ENCODE peak calls at places on chromosomes 6 and 20, in six cellular contexts. X is pons, I is ELR, G is NCI-H1694 treated with DMSO at 0.1 percent for 48 hours, A is AG20443, B is NCI-H1417. Q is an unnamed sample.

GRCh38 chr6:36769676-36770499 is 69.4 kb downstream of the CPNE5 start:
- DNase-seq in X (no peak), I (peak), G (no peak), A (peak), B (no peak), Q (no peak)

GRCh38 chr6:4780360-4780812 is 4.2 kb downstream of the CDYL start:
- DNase-seq in X (no peak), I (peak), G (no peak), A (no peak), B (no peak), Q (no peak)

GRCh38 chr20:62627901-62628612 is 14.2 kb upstream of the SLCO4A1 start:
- DNase-seq in X (no peak), I (peak), G (no peak), A (peak), B (peak), Q (no peak)

GRCh38 chr20:63598479-63599395 is 24.7 kb upstream of the HELZ2 start:
- DNase-seq in X (no peak), I (no peak), G (no peak), A (no peak), B (no peak), Q (no peak)

GRCh38 chr6:132165677-132166076 is 214.5 kb upstream of the CCN2 start:
- DNase-seq in X (no peak), I (no peak), G (no peak), A (no peak), B (peak), Q (no peak)

GRCh38 chr20:11686900-11687543 is 230.7 kb upstream of the BTBD3 start:
- DNase-seq in X (no peak), I (no peak), G (no peak), A (peak), B (peak), Q (no peak)

GRCh38 chr6:42441059-42441471 is 10.7 kb downstream of the TRERF1 start:
- DNase-seq in X (no peak), I (no peak), G (no peak), A (peak), B (no peak), Q (no peak)

GRCh38 chr6:389622-390021 is 1.9 kb upstream of the IRF4 start:
- DNase-seq in X (no peak), I (no peak), G (no peak), A (no peak), B (no peak), Q (no peak)

GRCh38 chr6:34146801-34147592 is 1.1 kb upstream of the GRM4 start:
- DNase-seq in X (no peak), I (peak), G (no peak), A (peak), B (no peak), Q (no peak)

GRCh38 chr6:44116643-44117382 is 10.4 kb downstream of the MRPL14 start:
- DNase-seq in X (no peak), I (peak), G (no peak), A (peak), B (no peak), Q (no peak)

GRCh38 chr20:53335509-53335908 is 258.1 kb downstream of the ZNF217 start:
- DNase-seq in X (no peak), I (no peak), G (no peak), A (no peak), B (no peak), Q (no peak)

GRCh38 chr6:122381494-122382083 is 17.9 kb upstream of the HSF2 start:
- DNase-seq in X (peak), I (peak), G (peak), A (peak), B (peak), Q (peak)

GRCh38 chr20:38338849-38339520 is 7.3 kb upstream of the LBP start:
- DNase-seq in X (no peak), I (peak), G (peak), A (no peak), B (peak), Q (peak)

GRCh38 chr20:32325706-32326506 is 32.2 kb upstream of the ASXL1 start:
- DNase-seq in X (no peak), I (peak), G (no peak), A (no peak), B (peak), Q (no peak)

GRCh38 chr6:159126590-159126989 is 42.6 kb upstream of the FNDC1 start:
- DNase-seq in X (no peak), I (no peak), G (no peak), A (no peak), B (no peak), Q (no peak)

GRCh38 chr20:63738687-63739128 is 868 bp upstream of the SLC2A4RG start:
- DNase-seq in X (no peak), I (no peak), G (no peak), A (no peak), B (peak), Q (no peak)

GRCh38 chr6:156420172-156420993 is 356.8 kb upstream of the ARID1B start:
- DNase-seq in X (no peak), I (no peak), G (no peak), A (peak), B (no peak), Q (no peak)

GRCh38 chr6:117317261-117317660 is 51.9 kb downstream of the VGLL2 start:
- DNase-seq in X (peak), I (peak), G (no peak), A (no peak), B (peak), Q (no peak)

GRCh38 chr6:43774776-43775583 is 5.0 kb downstream of the VEGFA start:
- DNase-seq in X (no peak), I (peak), G (peak), A (peak), B (peak), Q (no peak)

GRCh38 chr20:63315982-63316491 is 23.1 kb downstream of the COL20A1 start:
- DNase-seq in X (no peak), I (no peak), G (no peak), A (no peak), B (no peak), Q (no peak)

GRCh38 chr20:38875170-38875993 is 50.8 kb upstream of the FAM83D start:
- DNase-seq in X (peak), I (no peak), G (no peak), A (no peak), B (no peak), Q (no peak)

GRCh38 chr20:45779011-45779915 is 12.4 kb downstream of the WFDC3 start:
- DNase-seq in X (peak), I (peak), G (no peak), A (peak), B (no peak), Q (no peak)